ENCODE peak calls at places on chromosome 14, in eight cellular contexts. H, Y, D, O, Z, P, F and W are unnamed samples.

GRCh38 chr14:43172899-43173548 is 1334.1 kb downstream of the FSCB start:
- DNase-seq in H (no peak), Y (no peak), D (no peak), O (no peak), Z (no peak), P (no peak), F (no peak), W (no peak)

GRCh38 chr14:51206462-51206861 is 33.6 kb upstream of the TMX1 start:
- DNase-seq in H (no peak), Y (no peak), D (no peak), O (no peak), Z (no peak), P (no peak), F (no peak), W (no peak)

GRCh38 chr14:97490521-97491070 is 693.4 kb downstream of the VRK1 start:
- DNase-seq in H (no peak), Y (no peak), D (no peak), O (no peak), Z (no peak), P (no peak), F (no peak), W (no peak)

GRCh38 chr14:100192250-100192671 is 32.8 kb upstream of the DEGS2 start:
- DNase-seq in H (peak; percentile 21), Y (peak; percentile 63), D (no peak), O (no peak), Z (no peak), P (peak; percentile 21), F (no peak), W (peak; percentile 22)

GRCh38 chr14:68932219-68932618 is 46.9 kb downstream of the ACTN1 start:
- DNase-seq in H (no peak), Y (no peak), D (no peak), O (no peak), Z (no peak), P (no peak), F (no peak), W (no peak)

GRCh38 chr14:85415015-85415712 is 114.8 kb upstream of the FLRT2 start:
- DNase-seq in H (no peak), Y (peak; percentile 33), D (peak; percentile 97), O (peak; percentile 46), Z (peak; percentile 18), P (no peak), F (no peak), W (no peak)

GRCh38 chr14:65351493-65352224 is 60.9 kb upstream of the FUT8 start:
- DNase-seq in H (no peak), Y (no peak), D (no peak), O (no peak), Z (no peak), P (no peak), F (no peak), W (no peak)

GRCh38 chr14:52522033-52522432 is 30.3 kb downstream of the TXNDC16 start:
- DNase-seq in H (no peak), Y (no peak), D (no peak), O (no peak), Z (no peak), P (no peak), F (no peak), W (no peak)

GRCh38 chr14:50095895-50096294 is 20.5 kb downstream of the VCPKMT start:
- DNase-seq in H (no peak), Y (no peak), D (no peak), O (no peak), Z (no peak), P (no peak), F (no peak), W (no peak)

GRCh38 chr14:54564799-54565235 is 2.1 kb upstream of the SAMD4A start:
- DNase-seq in H (no peak), Y (no peak), D (peak; percentile 85), O (no peak), Z (no peak), P (no peak), F (no peak), W (no peak)

GRCh38 chr14:100436745-100437406 is 113.7 kb downstream of the SLC25A47 start:
- DNase-seq in H (no peak), Y (no peak), D (no peak), O (no peak), Z (no peak), P (no peak), F (no peak), W (no peak)

GRCh38 chr14:61418749-61419148 is 97.4 kb downstream of the PRKCH start:
- DNase-seq in H (no peak), Y (no peak), D (peak; percentile 43), O (no peak), Z (no peak), P (no peak), F (no peak), W (no peak)

GRCh38 chr14:51176819-51177218 is 63.2 kb upstream of the TMX1 start:
- DNase-seq in H (no peak), Y (no peak), D (no peak), O (no peak), Z (no peak), P (no peak), F (no peak), W (no peak)

GRCh38 chr14:96239759-96240158 is 16.3 kb upstream of the BDKRB1 start:
- DNase-seq in H (no peak), Y (no peak), D (no peak), O (no peak), Z (no peak), P (peak; percentile 73), F (no peak), W (no peak)